ENCODE peak calls at places on chromosomes 5 and 9, in six cellular contexts. One of them, this sample, is unnamed.

GRCh38 chr5:98763001-98763630 is 10.3 kb upstream of the RGMB start:
- DNase-seq in fibroblast of lung: peak; percentile 47
- DNase-seq in K562: no peak
- DNase-seq in adipocyte: peak; percentile 59
- DNase-seq in SK-N-SH: no peak
- DNase-seq in HCT116: no peak
- DNase-seq in this sample: no peak

GRCh38 chr5:109692011-109692410 is 2.3 kb downstream of the MAN2A1 start:
- DNase-seq in fibroblast of lung: peak; percentile 64
- DNase-seq in SK-N-SH: no peak
- DNase-seq in K562: peak; percentile 37
- DNase-seq in HCT116: no peak
- DNase-seq in adipocyte: peak; percentile 81
- DNase-seq in this sample: no peak

GRCh38 chr5:146425023-146425422 is 22.1 kb upstream of the TCERG1 start:
- DNase-seq in adipocyte: no peak
- DNase-seq in K562: peak; percentile 18
- DNase-seq in HCT116: no peak
- DNase-seq in fibroblast of lung: no peak
- DNase-seq in SK-N-SH: no peak
- DNase-seq in this sample: no peak

GRCh38 chr9:74577956-74578355 is 80.8 kb downstream of the RORB start:
- DNase-seq in fibroblast of lung: peak; percentile 8
- DNase-seq in HCT116: peak; percentile 1
- DNase-seq in K562: peak; percentile 4
- DNase-seq in SK-N-SH: no peak
- DNase-seq in adipocyte: peak; percentile 42
- DNase-seq in this sample: no peak

GRCh38 chr5:58462154-58462553 is 2.3 kb upstream of the PLK2 start:
- DNase-seq in K562: no peak
- DNase-seq in SK-N-SH: peak; percentile 2
- DNase-seq in fibroblast of lung: peak; percentile 45
- DNase-seq in HCT116: peak; percentile 39
- DNase-seq in adipocyte: no peak
- DNase-seq in this sample: peak; percentile 73

GRCh38 chr9:83630938-83631457 is 8.1 kb downstream of the IDNK start:
- DNase-seq in SK-N-SH: peak; percentile 47
- DNase-seq in adipocyte: no peak
- DNase-seq in HCT116: no peak
- DNase-seq in fibroblast of lung: no peak
- DNase-seq in K562: no peak
- DNase-seq in this sample: no peak

GRCh38 chr9:37995348-37995737 is 73.7 kb downstream of the SHB start:
- DNase-seq in K562: no peak
- DNase-seq in HCT116: no peak
- DNase-seq in adipocyte: no peak
- DNase-seq in fibroblast of lung: no peak
- DNase-seq in SK-N-SH: no peak
- DNase-seq in this sample: no peak

GRCh38 chr5:59079622-59080620 is 497.0 kb downstream of the RAB3C start:
- DNase-seq in adipocyte: peak; percentile 40
- DNase-seq in K562: no peak
- DNase-seq in HCT116: no peak
- DNase-seq in SK-N-SH: no peak
- DNase-seq in fibroblast of lung: peak; percentile 98
- DNase-seq in this sample: no peak

GRCh38 chr9:34553511-34554021 is 30.8 kb upstream of the ENHO start:
- DNase-seq in K562: no peak
- DNase-seq in SK-N-SH: peak; percentile 78
- DNase-seq in HCT116: no peak
- DNase-seq in fibroblast of lung: no peak
- DNase-seq in adipocyte: no peak
- DNase-seq in this sample: no peak

GRCh38 chr9:112241491-112241890 is 66.4 kb upstream of the SUSD1 start:
- DNase-seq in K562: no peak
- DNase-seq in fibroblast of lung: no peak
- DNase-seq in SK-N-SH: no peak
- DNase-seq in adipocyte: peak; percentile 15
- DNase-seq in HCT116: no peak
- DNase-seq in this sample: no peak

GRCh38 chr5:179773686-179774040 is 20.1 kb upstream of the LTC4S start:
- DNase-seq in fibroblast of lung: no peak
- DNase-seq in SK-N-SH: no peak
- DNase-seq in HCT116: no peak
- DNase-seq in K562: no peak
- DNase-seq in adipocyte: no peak
- DNase-seq in this sample: no peak

GRCh38 chr9:92781902-92782301 is 17.3 kb upstream of the BICD2 start:
- DNase-seq in HCT116: no peak
- DNase-seq in SK-N-SH: no peak
- DNase-seq in adipocyte: no peak
- DNase-seq in K562: no peak
- DNase-seq in fibroblast of lung: no peak
- DNase-seq in this sample: no peak

GRCh38 chr9:98806394-98807069 is 938 bp upstream of the GALNT12 start:
- DNase-seq in fibroblast of lung: peak; percentile 40
- DNase-seq in SK-N-SH: no peak
- DNase-seq in K562: no peak
- DNase-seq in HCT116: no peak
- DNase-seq in adipocyte: peak; percentile 50
- DNase-seq in this sample: no peak

GRCh38 chr9:82513242-82513750 is 524.7 kb downstream of the SPATA31D1 start:
- DNase-seq in SK-N-SH: no peak
- DNase-seq in fibroblast of lung: peak; percentile 74
- DNase-seq in adipocyte: peak; percentile 14
- DNase-seq in K562: no peak
- DNase-seq in HCT116: no peak
- DNase-seq in this sample: no peak

GRCh38 chr9:78187763-78188495 is 47.9 kb upstream of the CEP78 start:
- DNase-seq in K562: no peak
- DNase-seq in fibroblast of lung: no peak
- DNase-seq in SK-N-SH: no peak
- DNase-seq in HCT116: no peak
- DNase-seq in adipocyte: peak; percentile 1
- DNase-seq in this sample: no peak

GRCh38 chr9:33117306-33117705 is 40.8 kb upstream of the SMU1 start:
- DNase-seq in fibroblast of lung: peak; percentile 71
- DNase-seq in HCT116: no peak
- DNase-seq in SK-N-SH: no peak
- DNase-seq in K562: no peak
- DNase-seq in adipocyte: peak; percentile 73
- DNase-seq in this sample: no peak

GRCh38 chr5:74185599-74185998 is 454.9 kb downstream of the ENC1 start:
- DNase-seq in SK-N-SH: peak; percentile 47
- DNase-seq in K562: no peak
- DNase-seq in HCT116: no peak
- DNase-seq in adipocyte: no peak
- DNase-seq in fibroblast of lung: no peak
- DNase-seq in this sample: no peak

GRCh38 chr5:61534481-61535267 is 202.6 kb downstream of the ZSWIM6 start:
- DNase-seq in K562: no peak
- DNase-seq in fibroblast of lung: no peak
- DNase-seq in HCT116: no peak
- DNase-seq in SK-N-SH: no peak
- DNase-seq in adipocyte: no peak
- DNase-seq in this sample: no peak

GRCh38 chr5:128349044-128349629 is 188.9 kb downstream of the FBN2 start:
- DNase-seq in fibroblast of lung: peak; percentile 4
- DNase-seq in SK-N-SH: no peak
- DNase-seq in adipocyte: no peak
- DNase-seq in HCT116: peak; percentile 8
- DNase-seq in K562: peak; percentile 1
- DNase-seq in this sample: peak; percentile 85

GRCh38 chr9:88173378-88173999 is 35.2 kb upstream of the SPATA31C2 start:
- DNase-seq in HCT116: peak; percentile 81
- DNase-seq in fibroblast of lung: peak; percentile 80
- DNase-seq in K562: peak; percentile 76
- DNase-seq in adipocyte: peak; percentile 61
- DNase-seq in SK-N-SH: peak; percentile 54
- DNase-seq in this sample: peak; percentile 50

GRCh38 chr5:132812949-132813598 is at the start of gene SOWAHA:
- DNase-seq in fibroblast of lung: peak; percentile 25
- DNase-seq in SK-N-SH: no peak
- DNase-seq in K562: no peak
- DNase-seq in HCT116: no peak
- DNase-seq in adipocyte: peak; percentile 30
- DNase-seq in this sample: peak; percentile 65

GRCh38 chr5:110371725-110372041 is 354.8 kb downstream of the TMEM232 start:
- DNase-seq in K562: no peak
- DNase-seq in HCT116: no peak
- DNase-seq in adipocyte: no peak
- DNase-seq in fibroblast of lung: no peak
- DNase-seq in SK-N-SH: no peak
- DNase-seq in this sample: no peak

GRCh38 chr5:168869615-168870227 is 290.6 kb upstream of the PANK3 start:
- DNase-seq in HCT116: no peak
- DNase-seq in adipocyte: no peak
- DNase-seq in SK-N-SH: no peak
- DNase-seq in K562: no peak
- DNase-seq in fibroblast of lung: no peak
- DNase-seq in this sample: no peak

GRCh38 chr5:58871648-58872242 is 288.9 kb downstream of the RAB3C start:
- DNase-seq in fibroblast of lung: peak; percentile 57
- DNase-seq in adipocyte: peak; percentile 64
- DNase-seq in K562: peak; percentile 38
- DNase-seq in HCT116: peak; percentile 28
- DNase-seq in SK-N-SH: peak; percentile 26
- DNase-seq in this sample: peak; percentile 30

GRCh38 chr5:27598576-27598975 is 560.2 kb upstream of the CDH9 start:
- DNase-seq in fibroblast of lung: no peak
- DNase-seq in SK-N-SH: no peak
- DNase-seq in adipocyte: no peak
- DNase-seq in K562: no peak
- DNase-seq in HCT116: no peak
- DNase-seq in this sample: no peak

GRCh38 chr9:68747043-68747533 is 42.0 kb downstream of the PIP5K1B start:
- DNase-seq in HCT116: no peak
- DNase-seq in adipocyte: no peak
- DNase-seq in K562: peak; percentile 87
- DNase-seq in fibroblast of lung: no peak
- DNase-seq in SK-N-SH: no peak
- DNase-seq in this sample: no peak

GRCh38 chr5:45694255-45694834 is 1.8 kb downstream of the HCN1 start:
- DNase-seq in fibroblast of lung: peak; percentile 5
- DNase-seq in K562: no peak
- DNase-seq in HCT116: no peak
- DNase-seq in SK-N-SH: no peak
- DNase-seq in adipocyte: peak; percentile 1
- DNase-seq in this sample: no peak
- H3K9ac ChIP-seq in fibroblast of lung: no peak overlapping the region
- H3K9ac ChIP-seq in K562: no peak overlapping the region
- H3K9ac ChIP-seq in HCT116: no peak overlapping the region
- H3K9ac ChIP-seq in SK-N-SH: no peak overlapping the region
- H3K9ac ChIP-seq in adipocyte: no peak overlapping the region
- H3K9ac ChIP-seq in this sample: no peak overlapping the region

GRCh38 chr5:82859439-82860140 is 217.6 kb downstream of the TMEM167A start:
- DNase-seq in fibroblast of lung: peak; percentile 52
- DNase-seq in SK-N-SH: no peak
- DNase-seq in K562: no peak
- DNase-seq in adipocyte: peak; percentile 4
- DNase-seq in HCT116: no peak
- DNase-seq in this sample: no peak

GRCh38 chr5:82865625-82866024 is 211.6 kb downstream of the TMEM167A start:
- DNase-seq in fibroblast of lung: no peak
- DNase-seq in K562: no peak
- DNase-seq in adipocyte: no peak
- DNase-seq in SK-N-SH: no peak
- DNase-seq in HCT116: no peak
- DNase-seq in this sample: no peak

GRCh38 chr5:82863260-82863659 is 213.9 kb downstream of the TMEM167A start:
- DNase-seq in K562: no peak
- DNase-seq in fibroblast of lung: no peak
- DNase-seq in SK-N-SH: no peak
- DNase-seq in adipocyte: no peak
- DNase-seq in HCT116: no peak
- DNase-seq in this sample: no peak

GRCh38 chr5:82861705-82862104 is 215.5 kb downstream of the TMEM167A start:
- DNase-seq in adipocyte: peak; percentile 90
- DNase-seq in HCT116: no peak
- DNase-seq in SK-N-SH: no peak
- DNase-seq in K562: no peak
- DNase-seq in fibroblast of lung: peak; percentile 71
- DNase-seq in this sample: no peak

GRCh38 chr5:82862247-82862646 is 214.9 kb downstream of the TMEM167A start:
- DNase-seq in HCT116: no peak
- DNase-seq in K562: no peak
- DNase-seq in adipocyte: peak; percentile 5
- DNase-seq in fibroblast of lung: no peak
- DNase-seq in SK-N-SH: no peak
- DNase-seq in this sample: no peak
- H3K9ac ChIP-seq in HCT116: no peak overlapping the region
- H3K9ac ChIP-seq in K562: no peak overlapping the region
- H3K9ac ChIP-seq in adipocyte: no peak overlapping the region
- H3K9ac ChIP-seq in fibroblast of lung: no peak overlapping the region
- H3K9ac ChIP-seq in SK-N-SH: no peak overlapping the region
- H3K9ac ChIP-seq in this sample: no peak overlapping the region

DNA sequence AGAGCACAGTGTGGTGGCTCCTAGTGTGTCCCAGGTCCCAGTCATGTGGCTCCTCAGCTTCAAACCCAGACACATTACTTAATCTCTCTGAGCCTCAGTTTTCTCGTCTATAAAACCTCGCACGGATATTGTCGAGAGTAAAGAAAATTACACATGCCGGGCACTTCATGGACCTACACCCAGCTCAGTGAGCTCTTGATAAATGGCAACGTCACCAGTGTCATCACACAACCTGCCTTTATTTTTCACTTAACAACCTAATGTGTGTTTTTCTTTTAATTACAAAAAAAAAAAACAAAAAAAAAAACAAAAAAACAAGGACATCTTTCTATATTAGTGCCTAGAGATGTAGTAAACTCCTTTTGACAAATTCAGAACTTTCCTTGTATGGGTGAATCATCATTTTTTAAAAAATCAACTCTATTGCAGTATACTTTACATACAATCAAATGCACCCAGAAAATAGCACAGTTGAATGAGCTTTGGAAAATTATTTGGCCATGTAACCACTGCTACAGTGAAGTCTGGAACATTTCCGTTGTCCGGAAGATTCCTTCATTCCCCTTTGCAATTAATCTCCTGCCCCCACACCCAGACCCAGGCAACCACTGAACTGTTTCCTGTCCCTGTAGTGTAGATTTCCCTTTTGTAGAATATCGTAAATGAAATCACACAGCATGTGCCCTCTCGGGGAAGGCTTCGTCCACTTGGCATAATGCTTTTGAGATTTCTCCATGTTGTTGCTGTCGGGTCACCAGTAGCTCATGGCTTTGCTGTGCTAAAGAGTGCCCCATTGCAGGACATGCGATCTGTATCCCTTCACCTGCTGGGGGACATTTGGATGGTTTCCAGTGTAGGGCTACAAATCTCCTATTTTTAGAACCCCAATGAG is 100.4 kb upstream of the LARP1 start:
- DNase-seq in adipocyte: no peak
- DNase-seq in SK-N-SH: no peak
- DNase-seq in fibroblast of lung: no peak
- DNase-seq in K562: peak; percentile 53
- DNase-seq in HCT116: no peak
- DNase-seq in this sample: no peak
- H3K9ac ChIP-seq in adipocyte: peak overlapping the region; percentile 87
- H3K9ac ChIP-seq in SK-N-SH: no peak overlapping the region
- H3K9ac ChIP-seq in fibroblast of lung: no peak overlapping the region
- H3K9ac ChIP-seq in K562: peak overlapping the region; percentile 14
- H3K9ac ChIP-seq in HCT116: no peak overlapping the region
- H3K9ac ChIP-seq in this sample: no peak overlapping the region

GRCh38 chr5:131633830-131634229 is 1.2 kb downstream of the RAPGEF6 start:
- DNase-seq in SK-N-SH: no peak
- DNase-seq in K562: peak; percentile 38
- DNase-seq in adipocyte: no peak
- DNase-seq in fibroblast of lung: no peak
- DNase-seq in HCT116: no peak
- DNase-seq in this sample: no peak
- H3K9ac ChIP-seq in SK-N-SH: peak overlapping the region; percentile 83
- H3K9ac ChIP-seq in K562: peak overlapping the region; percentile 92
- H3K9ac ChIP-seq in adipocyte: peak overlapping the region; percentile 96
- H3K9ac ChIP-seq in fibroblast of lung: peak overlapping the region; percentile 89
- H3K9ac ChIP-seq in HCT116: peak overlapping the region; percentile 83
- H3K9ac ChIP-seq in this sample: no peak overlapping the region

This sample was measured in colonic mucosa.